ENCODE peak calls at places on chromosomes 3 and 15, in nine cellular contexts. S is endothelial cell; A is activated B cell treated with CpG ODN at 0.5 μM for 24 hours; H is activated T-cell treated with anti-CD3 and anti-CD28 coated beads, Interleukin-2, amount 50 U/mL, for 72 hours; E is NCI-H1105 treated with DMSO at 0.1 percent for 48 hours; T is RCC 7860; W is AG08396; V is CD8-positive, alpha-beta memory T cell; R is AG10803. N is an unnamed sample.

GRCh38 chr3:71725279-71725991 is at the start of gene EIF4E3:
- DNase-seq in S (peak), A (peak), H (peak), E (no peak), T (no peak), W (peak), V (peak), R (peak), N (peak)

GRCh38 chr15:94070341-94071275 is 160.8 kb upstream of the MCTP2 start:
- DNase-seq in S (no peak), A (no peak), H (no peak), E (no peak), T (no peak), W (no peak), V (no peak), R (peak), N (no peak)

GRCh38 chr15:52485290-52485689 is 43.4 kb downstream of the MYO5A start:
- DNase-seq in S (no peak), A (no peak), H (no peak), E (no peak), T (no peak), W (no peak), V (no peak), R (no peak), N (no peak)

GRCh38 chr3:112514527-112515128 is 15.4 kb upstream of the BTLA start:
- DNase-seq in S (no peak), A (no peak), H (no peak), E (no peak), T (no peak), W (no peak), V (no peak), R (peak), N (peak)

GRCh38 chr3:76638006-76638405 is 401.9 kb upstream of the ROBO2 start:
- DNase-seq in S (no peak), A (no peak), H (no peak), E (no peak), T (no peak), W (no peak), V (no peak), R (no peak), N (no peak)

GRCh38 chr15:84151205-84151931 is 84.2 kb upstream of the GOLGA6L4 start:
- DNase-seq in S (no peak), A (no peak), H (no peak), E (no peak), T (no peak), W (peak), V (no peak), R (peak), N (no peak)

GRCh38 chr3:188298585-188298984 is 144.6 kb downstream of the LPP start:
- DNase-seq in S (no peak), A (no peak), H (no peak), E (no peak), T (no peak), W (no peak), V (no peak), R (no peak), N (no peak)

GRCh38 chr3:175187586-175187985 is 328.5 kb downstream of the NAALADL2 start:
- DNase-seq in S (no peak), A (no peak), H (no peak), E (peak), T (no peak), W (no peak), V (no peak), R (peak), N (no peak)

GRCh38 chr15:33425149-33425548 is 114.4 kb downstream of the RYR3 start:
- DNase-seq in S (no peak), A (no peak), H (no peak), E (no peak), T (no peak), W (no peak), V (no peak), R (peak), N (no peak)

GRCh38 chr3:138314751-138315150 is 14.9 kb downstream of the NME9 start:
- DNase-seq in S (no peak), A (no peak), H (no peak), E (no peak), T (no peak), W (no peak), V (no peak), R (peak), N (no peak)

GRCh38 chr3:145681132-145681531 is 479.9 kb downstream of the PLOD2 start:
- DNase-seq in S (no peak), A (no peak), H (no peak), E (no peak), T (no peak), W (no peak), V (no peak), R (no peak), N (no peak)

GRCh38 chr3:16366-16765 is 180.2 kb upstream of the CHL1 start:
- DNase-seq in S (no peak), A (no peak), H (no peak), E (no peak), T (no peak), W (no peak), V (no peak), R (no peak), N (no peak)

GRCh38 chr3:39148116-39149058 is 5.0 kb downstream of the CSRNP1 start:
- DNase-seq in S (peak), A (no peak), H (no peak), E (no peak), T (no peak), W (no peak), V (no peak), R (peak), N (peak)

GRCh38 chr15:56425976-56426375 is 39.0 kb downstream of the MNS1 start:
- DNase-seq in S (no peak), A (no peak), H (no peak), E (no peak), T (no peak), W (no peak), V (no peak), R (no peak), N (no peak)

GRCh38 chr15:80948651-80949292 is 40.8 kb downstream of the MESD start:
- DNase-seq in S (no peak), A (no peak), H (no peak), E (no peak), T (no peak), W (no peak), V (no peak), R (peak), N (no peak)

GRCh38 chr3:131388400-131388799 is 6.8 kb downstream of the NUDT16 start:
- DNase-seq in S (no peak), A (no peak), H (no peak), E (no peak), T (no peak), W (no peak), V (no peak), R (peak), N (no peak)

GRCh38 chr3:123791417-123791816 is 92.7 kb downstream of the MYLK start:
- DNase-seq in S (no peak), A (no peak), H (no peak), E (no peak), T (no peak), W (no peak), V (no peak), R (peak), N (no peak)

GRCh38 chr3:108053025-108053424 is 37.8 kb downstream of the CD47 start:
- DNase-seq in S (no peak), A (no peak), H (no peak), E (no peak), T (no peak), W (no peak), V (no peak), R (no peak), N (no peak)

GRCh38 chr15:65723786-65724354 is 68.2 kb downstream of the DENND4A start:
- DNase-seq in S (no peak), A (no peak), H (no peak), E (no peak), T (no peak), W (no peak), V (no peak), R (no peak), N (no peak)

GRCh38 chr3:40690696-40691597 is 166.2 kb downstream of the ZNF621 start:
- DNase-seq in S (no peak), A (no peak), H (no peak), E (no peak), T (no peak), W (no peak), V (no peak), R (no peak), N (no peak)

GRCh38 chr3:158458464-158458863 is 112.5 kb upstream of the MLF1 start:
- DNase-seq in S (no peak), A (no peak), H (no peak), E (peak), T (no peak), W (no peak), V (no peak), R (no peak), N (no peak)

GRCh38 chr3:85864896-85865295 is 906.1 kb downstream of the CADM2 start:
- DNase-seq in S (no peak), A (no peak), H (no peak), E (no peak), T (no peak), W (no peak), V (no peak), R (no peak), N (no peak)

GRCh38 chr3:149016669-149017541 is 25.6 kb downstream of the GYG1 start:
- DNase-seq in S (no peak), A (no peak), H (no peak), E (no peak), T (peak), W (peak), V (no peak), R (peak), N (no peak)

GRCh38 chr15:74428970-74429783 is 4.6 kb downstream of the SEMA7A start:
- DNase-seq in S (no peak), A (no peak), H (no peak), E (no peak), T (no peak), W (no peak), V (no peak), R (no peak), N (no peak)

GRCh38 chr3:50664959-50665602 is 9.6 kb upstream of the DOCK3 start:
- DNase-seq in S (no peak), A (no peak), H (peak), E (no peak), T (no peak), W (no peak), V (no peak), R (no peak), N (no peak)